ENCODE peak calls at places on chromosomes 3 and 15, in five cellular contexts. E is mesenchymal stem cell, L is trophoblast cell, S is IMR-90, Q is H1. W is an unnamed sample.

GRCh38 chr3:12946661-12947316 is 105.4 kb upstream of the RPL32 start:
- DNase-seq in L (no peak), S (no peak), E (no peak), Q (no peak), W (no peak)

GRCh38 chr15:71559098-71559497 is 251.3 kb upstream of the NR2E3 start:
- DNase-seq in L (peak; percentile 38), E (peak; percentile 46), Q (no peak), S (peak; percentile 81), W (no peak)

GRCh38 chr3:97942801-97943546 is 29.3 kb downstream of the RIOX2 start:
- DNase-seq in L (no peak), Q (no peak), E (no peak), S (no peak), W (no peak)

GRCh38 chr3:186759231-186759930 is 24.0 kb upstream of the EIF4A2 start:
- DNase-seq in Q (no peak), S (no peak), E (no peak), L (peak; percentile 65), W (no peak)

GRCh38 chr3:156024904-156025303 is 95.5 kb upstream of the KCNAB1 start:
- DNase-seq in E (peak; percentile 8), Q (no peak), S (peak; percentile 8), L (peak; percentile 50), W (no peak)

GRCh38 chr3:15405448-15406050 is 21.8 kb downstream of the METTL6 start:
- DNase-seq in S (peak; percentile 71), L (peak; percentile 61), E (peak; percentile 71), Q (no peak), W (peak; percentile 24)

GRCh38 chr3:184559336-184559735 is 2.2 kb upstream of the EPHB3 start:
- DNase-seq in S (no peak), E (no peak), L (no peak), Q (no peak), W (no peak)

GRCh38 chr3:31356941-31357340 is 175.8 kb upstream of the STT3B start:
- DNase-seq in L (peak; percentile 93), E (no peak), Q (no peak), S (peak; percentile 33), W (no peak)

GRCh38 chr3:25410703-25411102 is 17.4 kb upstream of the RARB start:
- DNase-seq in L (peak; percentile 75), S (no peak), Q (no peak), E (no peak), W (no peak)

GRCh38 chr3:13401149-13401548 is 19.0 kb downstream of the NUP210 start:
- DNase-seq in S (no peak), Q (no peak), L (no peak), E (no peak), W (no peak)

GRCh38 chr15:78951841-78952238 is 7.0 kb upstream of the CTSH start:
- DNase-seq in E (peak; percentile 26), Q (no peak), L (peak; percentile 83), S (peak; percentile 47), W (no peak)

GRCh38 chr3:32963871-32964270 is 12.4 kb downstream of the CCR4 start:
- DNase-seq in E (no peak), Q (no peak), L (peak; percentile 85), S (no peak), W (no peak)

GRCh38 chr3:138072816-138073215 is 42.6 kb downstream of the DZIP1L start:
- DNase-seq in E (no peak), Q (no peak), L (no peak), S (no peak), W (no peak)

GRCh38 chr15:77596821-77597803 is 35.6 kb downstream of the LINGO1 start:
- DNase-seq in L (no peak), Q (no peak), E (no peak), S (no peak), W (no peak)

GRCh38 chr3:38579146-38579545 is 70.3 kb downstream of the SCN5A start:
- DNase-seq in E (no peak), S (no peak), L (peak; percentile 16), Q (no peak), W (no peak)

GRCh38 chr15:37140531-37141053 is 40.2 kb upstream of the MEIS2 start:
- DNase-seq in Q (no peak), S (peak; percentile 30), E (no peak), L (peak; percentile 9), W (no peak)

GRCh38 chr15:89566141-89566540 is 9.1 kb upstream of the TICRR start:
- DNase-seq in E (no peak), L (peak; percentile 85), S (no peak), Q (no peak), W (no peak)

GRCh38 chr3:161800985-161801559 is 304.5 kb downstream of the OTOL1 start:
- DNase-seq in L (no peak), Q (no peak), E (no peak), S (no peak), W (no peak)

GRCh38 chr3:119098620-119099222 is 47.2 kb upstream of the TEX55 start:
- DNase-seq in E (peak; percentile 26), Q (no peak), L (peak; percentile 83), S (peak; percentile 40), W (peak; percentile 37)

GRCh38 chr3:134362221-134362620 is 12.0 kb downstream of the AMOTL2 start:
- DNase-seq in L (no peak), Q (no peak), S (no peak), E (no peak), W (no peak)

GRCh38 chr3:73622135-73622534 is 2.6 kb downstream of the PDZRN3 start:
- DNase-seq in Q (no peak), S (peak; percentile 47), E (peak; percentile 67), L (no peak), W (no peak)

GRCh38 chr3:73623996-73624362 is 762 bp downstream of the PDZRN3 start:
- DNase-seq in L (peak; percentile 72), S (peak; percentile 85), Q (peak; percentile 57), E (peak; percentile 84), W (no peak)

GRCh38 chr3:16338999-16339398 is 74.0 kb downstream of the OXNAD1 start:
- DNase-seq in S (peak; percentile 97), E (peak; percentile 98), Q (no peak), L (peak; percentile 96), W (no peak)

DNA sequence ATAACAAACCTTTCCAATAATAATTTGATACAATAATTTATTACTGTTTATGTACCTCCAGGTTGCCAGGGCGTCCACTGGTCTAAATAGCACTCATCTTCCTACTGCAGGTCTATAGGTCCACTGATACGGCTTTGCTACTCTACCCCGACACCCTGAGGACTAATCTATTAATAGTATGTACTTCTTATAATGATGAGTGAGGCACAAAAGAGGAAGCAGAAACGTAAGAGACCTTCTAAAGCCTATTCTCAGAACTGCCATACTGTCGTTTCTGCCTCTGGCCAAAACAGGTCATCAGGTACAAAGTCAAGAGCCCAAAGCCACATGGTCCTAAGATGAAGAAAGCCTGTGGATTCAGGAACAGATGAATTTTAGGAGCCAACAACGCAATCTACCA is 163.2 kb upstream of the GRM7 start:
- DNase-seq in E (no peak), S (no peak), Q (no peak), L (no peak), W (no peak)
- H2AFZ ChIP-seq in E (no peak overlapping the region), S (no peak overlapping the region), Q (no peak overlapping the region), L (no peak overlapping the region), W (no peak overlapping the region)

DNA sequence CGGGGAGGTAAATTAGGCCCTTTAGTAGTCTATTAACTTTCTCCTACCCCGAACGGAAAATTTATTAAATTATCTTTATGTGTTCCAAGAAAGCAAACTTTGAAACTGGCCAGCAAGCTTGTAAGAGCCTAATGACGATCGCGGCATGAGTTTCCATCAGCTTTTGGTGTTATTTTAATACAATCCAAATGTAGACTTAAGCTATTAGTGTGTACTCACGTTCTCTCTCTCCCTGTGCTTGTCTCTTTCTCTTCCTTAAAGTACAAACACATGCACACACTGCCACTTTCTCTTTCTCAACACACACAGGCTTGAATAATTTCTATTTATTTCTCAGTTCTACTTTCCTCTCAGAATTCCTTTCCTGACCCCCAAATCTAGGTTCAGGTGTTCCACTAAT is 108.8 kb upstream of the MME start:
- DNase-seq in Q (no peak), L (no peak), S (peak; percentile 17), E (no peak), W (no peak)
- H3K4me3 ChIP-seq in Q (no peak overlapping the region), L (no peak overlapping the region), S (no peak overlapping the region), E (peak overlapping the region; percentile 50), W (no peak overlapping the region)

DNA sequence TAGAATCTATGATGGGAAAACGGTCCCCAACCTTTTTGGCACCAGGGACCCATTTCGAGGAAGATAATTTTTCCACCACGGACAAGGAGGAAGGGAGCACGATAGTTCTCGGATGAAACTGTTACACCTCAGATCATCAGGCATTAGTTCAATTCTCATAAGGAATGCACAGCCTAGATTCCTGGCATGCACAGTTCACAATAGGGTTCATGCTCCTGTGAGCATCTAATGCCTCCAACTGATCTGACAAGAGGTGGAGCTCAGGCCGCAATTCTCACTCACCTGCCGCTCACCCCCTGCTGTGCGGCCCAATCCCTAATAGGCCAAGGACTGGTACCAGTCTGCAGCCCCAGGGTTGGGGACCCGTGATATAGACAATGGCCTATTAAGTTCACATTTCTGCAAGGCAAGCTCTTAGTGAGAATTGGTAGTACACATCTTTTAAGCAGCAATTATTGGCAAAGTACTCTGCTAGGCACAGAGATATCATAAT is 26.5 kb downstream of the CD200R1 start:
- DNase-seq in S (no peak), L (no peak), E (no peak), Q (no peak), W (peak; percentile 9)
- H3K23ac ChIP-seq in S (no peak overlapping the region), L (no peak overlapping the region), E (no peak overlapping the region), Q (no peak overlapping the region), W (no peak overlapping the region)

DNA sequence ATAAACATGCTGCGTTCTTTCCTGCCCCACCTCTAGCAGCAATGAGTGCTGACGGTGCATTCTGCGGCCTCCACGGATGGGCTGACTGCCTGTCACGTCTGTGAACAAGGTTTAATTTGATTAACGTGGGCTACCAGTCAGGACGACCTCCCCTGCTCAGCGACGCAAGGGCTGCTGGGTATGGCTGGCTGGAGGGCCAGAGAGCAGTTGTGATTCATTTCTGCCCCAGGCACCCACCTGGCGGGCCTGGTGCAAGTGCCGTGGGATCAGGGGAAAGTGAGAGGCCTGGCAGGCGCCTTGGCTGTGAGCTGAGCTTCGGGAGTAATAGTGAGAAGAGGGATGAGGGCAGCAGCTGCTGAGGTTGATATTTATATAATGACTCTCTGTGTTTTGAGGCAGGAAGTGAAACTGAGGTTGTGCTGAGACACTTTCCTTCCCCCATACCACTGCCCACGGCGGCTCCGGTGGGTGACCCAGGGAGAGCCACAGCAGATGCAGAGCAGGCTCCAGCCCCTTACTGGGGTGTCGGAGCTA is 190.4 kb upstream of the BCL6 start:
- DNase-seq in L (peak; percentile 60), E (no peak), Q (no peak), S (peak; percentile 33), W (no peak)
- H2AFZ ChIP-seq in L (no peak overlapping the region), E (no peak overlapping the region), Q (no peak overlapping the region), S (peak overlapping the region; percentile 71), W (no peak overlapping the region)

GRCh38 chr15:100650685-100651084 is 48.3 kb downstream of the ASB7 start:
- DNase-seq in S (no peak), Q (no peak), L (no peak), E (no peak), W (no peak)
- H3K4me3 ChIP-seq in S (no peak overlapping the region), Q (no peak overlapping the region), L (no peak overlapping the region), E (no peak overlapping the region), W (no peak overlapping the region)